ENCODE peak calls at places on chromosome 18, in four cellular contexts. G, V, W and T are unnamed samples.
A peak's percentile ranks its signal among the peaks of the same experiment; 100 is the strongest.

GRCh38 chr18:46461993-46462392 is 195.0 kb downstream of the LOXHD1 start:
- DNase-seq in W (no peak), V (no peak), G (no peak), T (no peak)

GRCh38 chr18:6366776-6367175 is 47.9 kb downstream of the L3MBTL4 start:
- DNase-seq in W (no peak), V (no peak), G (no peak), T (peak; percentile 48)

GRCh38 chr18:45349447-45349846 is 265.8 kb upstream of the SLC14A2 start:
- DNase-seq in G (no peak), W (no peak), V (no peak), T (no peak)

GRCh38 chr18:4017479-4017878 is 437.6 kb downstream of the DLGAP1 start:
- DNase-seq in V (peak; percentile 38), W (peak; percentile 52), G (peak; percentile 20), T (peak; percentile 87)

GRCh38 chr18:36386150-36386920 is 88.8 kb downstream of the FHOD3 start:
- DNase-seq in V (no peak), W (no peak), G (no peak), T (no peak)

GRCh38 chr18:54280206-54280550 is 10.9 kb downstream of the POLI start:
- DNase-seq in G (no peak), W (peak; percentile 53), V (no peak), T (peak; percentile 61)

GRCh38 chr18:44548291-44549221 is 132.1 kb upstream of the SETBP1 start:
- DNase-seq in G (peak; percentile 56), W (no peak), V (no peak), T (no peak)

GRCh38 chr18:58045265-58046086 is 1.4 kb downstream of the NEDD4L start:
- DNase-seq in G (peak; percentile 26), W (peak; percentile 67), V (peak; percentile 48), T (peak; percentile 78)

GRCh38 chr18:35635171-35635570 is 53.6 kb downstream of the GALNT1 start:
- DNase-seq in V (no peak), W (no peak), G (peak; percentile 74), T (no peak)

GRCh38 chr18:10388380-10388779 is 66.1 kb upstream of the APCDD1 start:
- DNase-seq in W (no peak), G (no peak), V (no peak), T (no peak)
- H3K4me2 ChIP-seq in W (no peak overlapping the region), G (no peak overlapping the region), V (no peak overlapping the region), T (no peak overlapping the region)

GRCh38 chr18:76981388-76981968 is 151.1 kb downstream of the MBP start:
- DNase-seq in V (no peak), W (no peak), G (no peak), T (no peak)
- TF ChIP-seq EZH2phosphoT487 in V (no peak), W (no peak), G (no peak), T (no peak)

GRCh38 chr18:73688851-73689659 is 458.6 kb downstream of the FBXO15 start:
- DNase-seq in G (peak; percentile 89), W (peak; percentile 36), V (no peak), T (peak; percentile 59)
- H3K4me2 ChIP-seq in G (peak overlapping the region; percentile 44), W (no peak overlapping the region), V (no peak overlapping the region), T (no peak overlapping the region)

GRCh38 chr18:55504808-55505207 is 83.2 kb downstream of the TCF4 start:
- DNase-seq in G (no peak), V (no peak), W (no peak), T (no peak)

GRCh38 chr18:55509631-55510372 is 78.2 kb downstream of the TCF4 start:
- DNase-seq in V (no peak), G (peak; percentile 88), W (no peak), T (peak; percentile 65)

GRCh38 chr18:55508637-55509036 is 79.4 kb downstream of the TCF4 start:
- DNase-seq in W (no peak), G (no peak), V (no peak), T (no peak)

GRCh38 chr18:55503167-55503820 is 84.7 kb downstream of the TCF4 start:
- DNase-seq in G (no peak), V (no peak), W (no peak), T (no peak)

GRCh38 chr18:55506074-55506473 is 81.9 kb downstream of the TCF4 start:
- DNase-seq in V (no peak), G (no peak), W (no peak), T (no peak)
- TF ChIP-seq EZH2phosphoT487 in V (no peak), G (no peak), W (no peak), T (no peak)

GRCh38 chr18:28736223-28736622 is 559.3 kb upstream of the CDH2 start:
- DNase-seq in G (peak; percentile 13), W (no peak), V (no peak), T (no peak)
- H3K4me2 ChIP-seq in G (peak overlapping the region; percentile 47), W (no peak overlapping the region), V (no peak overlapping the region), T (no peak overlapping the region)

GRCh38 chr18:2715990-2716389 is 60.5 kb downstream of the SMCHD1 start:
- DNase-seq in W (no peak), V (no peak), G (peak; percentile 27), T (no peak)

GRCh38 chr18:2717407-2717806 is 61.9 kb downstream of the SMCHD1 start:
- DNase-seq in G (no peak), V (no peak), W (no peak), T (no peak)

GRCh38 chr18:2714140-2714539 is 58.6 kb downstream of the SMCHD1 start:
- DNase-seq in W (no peak), V (no peak), G (no peak), T (no peak)

GRCh38 chr18:2719040-2719439 is 63.5 kb downstream of the SMCHD1 start:
- DNase-seq in G (no peak), W (no peak), V (no peak), T (no peak)

GRCh38 chr18:2716394-2717326 is 61.1 kb downstream of the SMCHD1 start:
- DNase-seq in G (no peak), V (no peak), W (no peak), T (no peak)
- TF ChIP-seq EZH2phosphoT487 in G (no peak), V (no peak), W (no peak), T (no peak)

GRCh38 chr18:39366086-39366485 is 1800.5 kb upstream of the CELF4 start:
- DNase-seq in W (no peak), V (no peak), G (no peak), T (no peak)
- H3K4me2 ChIP-seq in W (no peak overlapping the region), V (no peak overlapping the region), G (no peak overlapping the region), T (no peak overlapping the region)